ENCODE peak calls at places on chromosomes 3 and 15, in five cellular contexts. One of them, this sample, is unnamed.

GRCh38 chr15:101498731-101499480 is 9.4 kb upstream of the PCSK6 start:
- DNase-seq in M059J: no peak
- DNase-seq in nucleus accumbens: no peak
- DNase-seq in GM03348: no peak
- DNase-seq in suprapubic skin: no peak
- DNase-seq in this sample: no peak

GRCh38 chr15:74651251-74651741 is 35.7 kb downstream of the CLK3 start:
- DNase-seq in M059J: no peak
- DNase-seq in nucleus accumbens: no peak
- DNase-seq in GM03348: no peak
- DNase-seq in suprapubic skin: no peak
- DNase-seq in this sample: no peak

GRCh38 chr15:98493966-98494511 is 154.3 kb upstream of the IGF1R start:
- DNase-seq in M059J: no peak
- DNase-seq in nucleus accumbens: no peak
- DNase-seq in GM03348: no peak
- DNase-seq in suprapubic skin: no peak
- DNase-seq in this sample: no peak

GRCh38 chr3:28924744-28925360 is 356.0 kb upstream of the RBMS3 start:
- DNase-seq in M059J: peak
- DNase-seq in nucleus accumbens: no peak
- DNase-seq in GM03348: peak
- DNase-seq in suprapubic skin: no peak
- DNase-seq in this sample: no peak

GRCh38 chr3:13590841-13591515 is 42.1 kb downstream of the FBLN2 start:
- DNase-seq in M059J: no peak
- DNase-seq in nucleus accumbens: no peak
- DNase-seq in GM03348: no peak
- DNase-seq in suprapubic skin: no peak
- DNase-seq in this sample: no peak

GRCh38 chr3:48232734-48233133 is 8.2 kb upstream of the ZNF589 start:
- DNase-seq in M059J: peak
- DNase-seq in nucleus accumbens: peak
- DNase-seq in GM03348: peak
- DNase-seq in suprapubic skin: peak
- DNase-seq in this sample: no peak

GRCh38 chr15:78859971-78860733 is 12.5 kb upstream of the MORF4L1 start:
- DNase-seq in M059J: peak
- DNase-seq in nucleus accumbens: peak
- DNase-seq in GM03348: peak
- DNase-seq in suprapubic skin: peak
- DNase-seq in this sample: peak

GRCh38 chr3:107206945-107207344 is 170.3 kb upstream of the CCDC54 start:
- DNase-seq in M059J: no peak
- DNase-seq in nucleus accumbens: no peak
- DNase-seq in GM03348: no peak
- DNase-seq in suprapubic skin: no peak
- DNase-seq in this sample: no peak

GRCh38 chr3:179806177-179806576 is 153.3 kb downstream of the USP13 start:
- DNase-seq in M059J: peak
- DNase-seq in nucleus accumbens: no peak
- DNase-seq in GM03348: no peak
- DNase-seq in suprapubic skin: no peak
- DNase-seq in this sample: no peak

GRCh38 chr15:31248951-31249350 is 77.7 kb upstream of the KLF13 start:
- DNase-seq in M059J: no peak
- DNase-seq in nucleus accumbens: no peak
- DNase-seq in GM03348: no peak
- DNase-seq in suprapubic skin: no peak
- DNase-seq in this sample: no peak